ENCODE peak calls at places on chromosomes 16 and 17, in seven cellular contexts. K, J, G, A, D, R and T are unnamed samples. For H3K4me1, the result is how much of the 10 kb centered on the place peaks cover.

GRCh38 chr17:51398647-51399046 is 138.3 kb downstream of the UTP18 start:
- DNase-seq in K (no peak), J (no peak), G (no peak), A (no peak), D (no peak), R (no peak), T (no peak)

GRCh38 chr17:56358651-56359050 is 205.4 kb downstream of the ANKFN1 start:
- DNase-seq in K (no peak), J (no peak), G (no peak), A (no peak), D (no peak), R (no peak), T (no peak)

GRCh38 chr17:77723909-77724875 is 234.3 kb upstream of the TNRC6C start:
- DNase-seq in K (no peak), J (no peak), G (no peak), A (peak), D (no peak), R (no peak), T (no peak)

GRCh38 chr16:64250866-64251265 is 871.0 kb downstream of the CDH11 start:
- DNase-seq in K (no peak), J (no peak), G (no peak), A (no peak), D (no peak), R (no peak), T (no peak)

GRCh38 chr16:12459401-12459791 is 344.3 kb downstream of the CPPED1 start:
- DNase-seq in K (peak), J (peak), G (peak), A (no peak), D (no peak), R (peak), T (peak)

GRCh38 chr16:17510532-17510931 is 39.8 kb upstream of the XYLT1 start:
- DNase-seq in K (peak), J (no peak), G (no peak), A (no peak), D (no peak), R (no peak), T (no peak)

GRCh38 chr17:82876602-82877391 is 37.0 kb upstream of the ZNF750 start:
- DNase-seq in K (peak), J (peak), G (peak), A (no peak), D (peak), R (peak), T (peak)

GRCh38 chr16:4330277-4330882 is 14.5 kb downstream of the GLIS2 start:
- DNase-seq in K (peak), J (peak), G (peak), A (peak), D (peak), R (peak), T (peak)

GRCh38 chr17:65797809-65798208 is 236.4 kb upstream of the AXIN2 start:
- DNase-seq in K (no peak), J (no peak), G (no peak), A (no peak), D (peak), R (no peak), T (no peak)

GRCh38 chr16:80123189-80123588 is 417.6 kb upstream of the DYNLRB2 start:
- DNase-seq in K (peak), J (no peak), G (no peak), A (no peak), D (peak), R (no peak), T (no peak)

GRCh38 chr17:79087428-79088143 is 13.0 kb downstream of the ENGASE start:
- DNase-seq in K (peak), J (peak), G (peak), A (peak), D (peak), R (peak), T (peak)

GRCh38 chr17:31417051-31417792 is 25.7 kb downstream of the RAB11FIP4 start:
- DNase-seq in K (no peak), J (no peak), G (no peak), A (no peak), D (no peak), R (no peak), T (no peak)

GRCh38 chr16:35908942-35909341 is 2449.5 kb downstream of the TP53TG3F start:
- DNase-seq in K (no peak), J (no peak), G (no peak), A (no peak), D (peak), R (no peak), T (no peak)

GRCh38 chr17:41315204-41315794 is at the start of gene KRTAP17-1:
- DNase-seq in K (no peak), J (no peak), G (no peak), A (no peak), D (no peak), R (no peak), T (no peak)

GRCh38 chr17:19996502-19996901 is 12.7 kb upstream of the SPECC1 start:
- DNase-seq in K (no peak), J (no peak), G (no peak), A (no peak), D (no peak), R (no peak), T (no peak)

GRCh38 chr17:48470388-48471034 is 40.5 kb upstream of the SKAP1 start:
- DNase-seq in K (peak), J (no peak), G (no peak), A (no peak), D (peak), R (no peak), T (no peak)

GRCh38 chr17:79650283-79650682 is 39.4 kb upstream of the RBFOX3 start:
- DNase-seq in K (no peak), J (no peak), G (no peak), A (no peak), D (no peak), R (no peak), T (no peak)

DNA sequence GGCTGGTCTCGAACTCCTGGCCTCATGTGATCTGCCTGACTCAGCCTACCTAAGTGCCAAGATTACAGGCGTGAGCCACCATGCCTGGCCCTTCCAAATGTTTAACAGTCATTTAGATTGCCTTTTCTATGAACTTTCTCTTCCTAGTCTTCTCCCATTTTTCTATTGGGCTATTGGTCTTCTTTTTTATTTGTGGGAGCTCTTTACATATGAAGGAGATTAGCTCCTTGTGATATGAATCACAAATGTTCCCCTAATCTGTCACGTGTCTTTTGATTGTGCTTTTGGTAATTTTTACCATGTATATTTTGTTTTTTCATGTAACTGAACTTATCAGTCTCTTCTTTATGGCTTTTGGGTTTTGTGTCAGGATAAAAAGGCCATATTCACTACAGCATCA is 11.9 kb downstream of the ADCY7 start:
- DNase-seq in K (no peak), J (no peak), G (no peak), A (no peak), D (no peak), R (no peak), T (no peak)
- H3K4me1 ChIP-seq in K (under half), J (under half), G (under half), A (half or more), D (under half), R (under half), T (under half)

GRCh38 chr16:54936979-54937672 is 6.5 kb downstream of the IRX5 start:
- DNase-seq in K (no peak), J (peak), G (peak), A (no peak), D (peak), R (no peak), T (peak)

GRCh38 chr16:54937673-54938350 is 7.1 kb downstream of the IRX5 start:
- DNase-seq in K (peak), J (no peak), G (no peak), A (no peak), D (no peak), R (no peak), T (peak)

GRCh38 chr16:54934536-54935410 is 4.1 kb downstream of the IRX5 start:
- DNase-seq in K (no peak), J (peak), G (peak), A (no peak), D (peak), R (no peak), T (peak)

GRCh38 chr16:54935411-54936085 is 4.9 kb downstream of the IRX5 start:
- DNase-seq in K (no peak), J (no peak), G (no peak), A (no peak), D (no peak), R (no peak), T (no peak)

GRCh38 chr16:54936086-54936978 is 5.7 kb downstream of the IRX5 start:
- DNase-seq in K (peak), J (no peak), G (peak), A (no peak), D (peak), R (no peak), T (peak)
- H3K27ac ChIP-seq in K (no peak), J (peak), G (peak), A (no peak), D (no peak), R (peak), T (no peak)

GRCh38 chr17:44309472-44309871 is 1.1 kb downstream of the RUNDC3A start:
- DNase-seq in K (no peak), J (no peak), G (no peak), A (no peak), D (peak), R (no peak), T (no peak)
- H3K4me3 ChIP-seq in K (peak), J (no peak), G (no peak), A (no peak), D (no peak), R (no peak), T (no peak)

DNA sequence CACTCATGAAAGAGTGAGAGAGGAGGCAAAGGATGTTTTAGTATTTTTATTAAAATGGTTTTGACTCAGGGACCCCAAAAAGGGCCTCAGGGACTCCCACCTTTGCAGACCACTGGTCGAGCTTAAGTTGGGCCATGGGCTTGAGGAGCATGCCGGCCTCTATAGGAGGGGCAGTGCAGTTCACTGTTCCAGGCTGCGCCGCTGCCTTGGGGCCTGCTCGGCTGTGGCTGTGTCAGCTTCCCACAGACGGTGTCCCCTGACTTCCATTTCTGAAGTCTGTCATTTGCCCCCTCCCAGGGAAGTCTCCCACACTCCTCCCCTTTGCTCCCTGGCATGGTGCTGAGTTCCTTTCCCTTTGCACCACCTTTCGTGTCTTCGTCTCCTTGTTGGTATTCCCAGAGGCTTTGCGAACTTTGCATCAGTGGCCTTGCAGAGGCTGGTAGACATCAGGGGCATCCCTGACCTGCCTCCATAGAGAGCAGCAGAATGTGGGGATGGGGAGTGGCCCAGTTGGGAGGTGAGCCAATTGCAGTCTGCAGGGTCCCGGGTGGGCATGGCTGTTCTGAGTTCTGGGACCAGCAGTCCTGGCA is 17.1 kb downstream of the MPRIP start:
- DNase-seq in K (no peak), J (no peak), G (no peak), A (no peak), D (no peak), R (no peak), T (no peak)
- H3K4me1 ChIP-seq in K (under half), J (under half), G (half or more), A (under half), D (under half), R (under half), T (half or more)

GRCh38 chr16:15707332-15707731 is 57.3 kb downstream of the NDE1 start:
- DNase-seq in K (no peak), J (no peak), G (no peak), A (no peak), D (no peak), R (no peak), T (no peak)
- H3K27ac ChIP-seq in K (no peak), J (no peak), G (no peak), A (no peak), D (no peak), R (no peak), T (no peak)

GRCh38 chr16:799948-800833 is at the start of gene GNG13:
- DNase-seq in K (no peak), J (no peak), G (no peak), A (no peak), D (peak), R (no peak), T (no peak)
- H3K4me3 ChIP-seq in K (peak), J (no peak), G (no peak), A (no peak), D (no peak), R (no peak), T (no peak)

GRCh38 chr16:69938981-69939820 is 11.9 kb upstream of the CLEC18A start:
- DNase-seq in K (no peak), J (no peak), G (no peak), A (no peak), D (peak), R (no peak), T (no peak)
- H3K4me1 ChIP-seq in K (under half), J (under half), G (under half), A (under half), D (under half), R (under half), T (under half)